ENCODE peak calls at places on chromosome 20, in five cellular contexts. G, K, S, M and C are unnamed samples.

GRCh38 chr20:10728873-10729670 is 55.3 kb upstream of the JAG1 start:
- DNase-seq in K (no peak), G (peak; percentile 87), M (no peak), S (no peak), C (no peak)

GRCh38 chr20:19026121-19026878 is 186.1 kb upstream of the SLC24A3 start:
- DNase-seq in G (no peak), K (no peak), S (no peak), M (no peak), C (no peak)

GRCh38 chr20:50855498-50856474 is 60.9 kb downstream of the BCAS4 start:
- DNase-seq in K (no peak), M (no peak), S (no peak), G (no peak), C (peak; percentile 35)

GRCh38 chr20:5718896-5719595 is 31.2 kb upstream of the SHLD1 start:
- DNase-seq in S (no peak), M (no peak), G (no peak), K (no peak), C (no peak)

GRCh38 chr20:41304413-41305079 is 13.0 kb downstream of the ZHX3 start:
- DNase-seq in G (no peak), M (no peak), K (no peak), S (no peak), C (no peak)

GRCh38 chr20:63548542-63548941 is 993 bp upstream of the SRMS start:
- DNase-seq in K (no peak), S (no peak), G (no peak), M (no peak), C (no peak)

GRCh38 chr20:36768768-36769430 is 4.7 kb downstream of the DSN1 start:
- DNase-seq in G (peak; percentile 54), K (no peak), S (no peak), M (peak; percentile 53), C (peak; percentile 83)

GRCh38 chr20:23021941-23022340 is 13.2 kb upstream of the SSTR4 start:
- DNase-seq in G (no peak), K (no peak), M (no peak), S (no peak), C (no peak)

GRCh38 chr20:24567508-24567907 is 98.1 kb downstream of the SYNDIG1 start:
- DNase-seq in K (no peak), S (no peak), G (no peak), M (no peak), C (no peak)

GRCh38 chr20:1212607-1213396 is 9.5 kb downstream of the C20orf202 start:
- DNase-seq in G (peak; percentile 72), M (peak; percentile 20), S (peak; percentile 59), K (peak; percentile 70), C (peak; percentile 54)

GRCh38 chr20:37522258-37523011 is 1.4 kb downstream of the NNAT start:
- DNase-seq in G (peak; percentile 63), M (no peak), K (no peak), S (no peak), C (no peak)

GRCh38 chr20:63819224-63819917 is 11.7 kb downstream of the ZBTB46 start:
- DNase-seq in S (no peak), G (peak; percentile 64), K (no peak), M (no peak), C (peak; percentile 21)

GRCh38 chr20:4820833-4821518 is 99.3 kb downstream of the PRND start:
- DNase-seq in G (peak; percentile 48), S (no peak), K (no peak), M (peak; percentile 57), C (peak; percentile 76)

GRCh38 chr20:8018928-8019177 is 708 bp downstream of the TMX4 start:
- DNase-seq in K (no peak), M (no peak), G (peak; percentile 42), S (no peak), C (no peak)

GRCh38 chr20:34099675-34100074 is 12.4 kb downstream of the EIF2S2 start:
- DNase-seq in K (no peak), M (no peak), G (no peak), S (no peak), C (no peak)

GRCh38 chr20:1769491-1769890 is 111.9 kb upstream of the SIRPG start:
- DNase-seq in K (no peak), M (no peak), S (no peak), G (no peak), C (no peak)

GRCh38 chr20:37336369-37337207 is 9.4 kb upstream of the SRC start:
- DNase-seq in G (no peak), K (no peak), S (peak; percentile 83), M (no peak), C (no peak)

GRCh38 chr20:1328680-1329330 is at the start of gene SDCBP2:
- DNase-seq in G (no peak), K (no peak), S (no peak), M (no peak), C (no peak)

GRCh38 chr20:61127311-61128044 is 124.6 kb upstream of the CDH4 start:
- DNase-seq in G (peak; percentile 92), S (no peak), M (no peak), K (no peak), C (peak; percentile 77)

DNA sequence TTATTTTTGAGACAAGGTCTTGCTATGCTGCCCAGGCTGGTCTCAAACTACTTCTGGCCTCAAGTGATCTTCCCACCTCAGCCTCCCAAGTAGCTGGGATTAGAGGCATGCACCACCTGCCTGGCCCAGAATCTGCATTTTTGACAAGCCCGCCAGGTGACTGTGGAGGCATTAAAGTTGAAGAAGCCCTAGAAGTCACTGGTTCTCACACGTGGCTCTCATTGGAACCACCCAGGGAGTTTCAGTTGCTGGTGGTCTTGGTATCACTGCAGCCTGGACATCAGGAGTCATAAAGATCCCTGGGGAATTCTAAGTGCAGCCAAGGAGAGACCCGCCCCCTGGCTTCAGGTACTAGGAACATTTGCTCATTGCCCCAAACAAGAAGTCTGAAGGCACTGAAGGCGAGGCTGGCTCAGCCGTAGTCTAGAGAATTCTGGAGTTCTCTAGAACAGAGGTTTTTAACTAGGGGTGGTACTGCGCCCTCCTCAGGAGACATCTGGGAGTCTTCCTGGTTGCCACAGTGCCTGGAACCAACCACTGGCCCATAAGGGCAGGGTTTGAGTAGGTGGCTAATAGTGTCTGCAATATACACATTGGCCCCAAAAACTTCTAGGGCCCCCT is 182.8 kb downstream of the ZMYND8 start:
- DNase-seq in K (no peak), M (no peak), S (no peak), G (no peak), C (no peak)
- TF ChIP-seq CTCF in K (no peak), M (no peak), S (no peak), G (no peak), C (peak; percentile 24)

GRCh38 chr20:62141397-62142251 is 1.6 kb downstream of the PSMA7 start:
- DNase-seq in S (no peak), K (no peak), M (no peak), G (peak; percentile 46), C (no peak)
- TF ChIP-seq CTCF in S (no peak), K (no peak), M (peak; percentile 41), G (peak; percentile 48), C (peak; percentile 69)

GRCh38 chr20:57384486-57384885 is 6.7 kb upstream of the RBM38 start:
- DNase-seq in S (no peak), M (no peak), G (no peak), K (no peak), C (no peak)

GRCh38 chr20:57382516-57382915 is 8.7 kb upstream of the RBM38 start:
- DNase-seq in G (no peak), M (no peak), K (no peak), S (no peak), C (no peak)

GRCh38 chr20:57381596-57382503 is 9.3 kb upstream of the RBM38 start:
- DNase-seq in G (peak; percentile 72), S (peak; percentile 83), M (no peak), K (peak; percentile 82), C (peak; percentile 61)

GRCh38 chr20:57384953-57385761 is 6.0 kb upstream of the RBM38 start:
- DNase-seq in S (no peak), K (no peak), G (no peak), M (no peak), C (no peak)

DNA sequence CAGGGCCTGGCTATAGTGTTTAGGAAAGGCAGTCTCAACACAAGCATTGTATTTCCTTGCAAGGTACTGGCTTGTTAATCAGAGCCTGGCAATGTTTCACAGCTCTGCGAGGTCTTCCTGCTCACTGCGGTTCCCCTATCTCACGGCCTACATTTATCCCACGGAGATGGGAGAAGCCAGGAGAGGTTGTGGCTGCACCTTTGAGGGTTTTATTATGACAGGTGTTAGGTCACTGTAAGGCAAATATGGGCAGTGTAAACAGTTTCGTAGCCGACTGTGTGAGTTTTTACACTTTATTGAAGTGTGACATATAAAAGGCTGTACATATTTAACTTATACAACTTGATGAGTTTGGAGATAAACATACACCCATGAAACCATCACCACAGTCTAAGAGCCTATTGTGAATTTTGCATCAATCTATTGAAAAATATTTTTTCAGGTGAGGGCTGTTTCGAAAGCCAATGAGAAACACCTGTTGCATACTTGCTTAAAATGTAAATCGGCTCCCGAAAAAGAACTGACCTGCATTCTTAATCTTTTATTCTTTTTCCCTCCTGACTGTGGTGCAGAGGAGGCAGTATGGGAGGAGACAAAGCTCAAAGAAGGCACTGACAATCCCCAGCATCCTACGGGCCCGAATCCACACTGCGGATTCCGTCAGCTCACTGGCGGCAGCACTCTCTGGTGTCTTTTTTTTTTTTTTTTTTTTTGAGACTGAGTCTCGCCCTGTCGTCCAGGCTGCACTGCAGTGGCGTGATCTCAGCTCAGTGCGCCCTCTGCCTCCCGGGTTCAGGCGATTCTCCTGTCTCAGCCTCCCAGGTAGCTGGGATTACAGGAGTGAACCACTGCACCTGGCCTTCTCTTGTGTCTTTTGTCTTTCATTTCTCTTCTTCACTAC is 7.5 kb upstream of the RBM38 start:
- DNase-seq in M (no peak), G (no peak), K (no peak), S (no peak), C (no peak)
- TF ChIP-seq CTCF in M (no peak), G (no peak), K (no peak), S (no peak), C (no peak)

GRCh38 chr20:62362991-62363919 is 3.9 kb downstream of the LAMA5 start:
- DNase-seq in G (no peak), K (no peak), M (no peak), S (no peak), C (no peak)

GRCh38 chr20:62365814-62366369 is 1.2 kb downstream of the LAMA5 start:
- DNase-seq in G (no peak), M (no peak), K (no peak), S (peak; percentile 70), C (no peak)

GRCh38 chr20:62364911-62365736 is 2.0 kb downstream of the LAMA5 start:
- DNase-seq in K (peak; percentile 76), G (no peak), M (no peak), S (no peak), C (no peak)

GRCh38 chr20:62362590-62362940 is 4.5 kb downstream of the LAMA5 start:
- DNase-seq in S (no peak), K (no peak), G (no peak), M (no peak), C (no peak)

DNA sequence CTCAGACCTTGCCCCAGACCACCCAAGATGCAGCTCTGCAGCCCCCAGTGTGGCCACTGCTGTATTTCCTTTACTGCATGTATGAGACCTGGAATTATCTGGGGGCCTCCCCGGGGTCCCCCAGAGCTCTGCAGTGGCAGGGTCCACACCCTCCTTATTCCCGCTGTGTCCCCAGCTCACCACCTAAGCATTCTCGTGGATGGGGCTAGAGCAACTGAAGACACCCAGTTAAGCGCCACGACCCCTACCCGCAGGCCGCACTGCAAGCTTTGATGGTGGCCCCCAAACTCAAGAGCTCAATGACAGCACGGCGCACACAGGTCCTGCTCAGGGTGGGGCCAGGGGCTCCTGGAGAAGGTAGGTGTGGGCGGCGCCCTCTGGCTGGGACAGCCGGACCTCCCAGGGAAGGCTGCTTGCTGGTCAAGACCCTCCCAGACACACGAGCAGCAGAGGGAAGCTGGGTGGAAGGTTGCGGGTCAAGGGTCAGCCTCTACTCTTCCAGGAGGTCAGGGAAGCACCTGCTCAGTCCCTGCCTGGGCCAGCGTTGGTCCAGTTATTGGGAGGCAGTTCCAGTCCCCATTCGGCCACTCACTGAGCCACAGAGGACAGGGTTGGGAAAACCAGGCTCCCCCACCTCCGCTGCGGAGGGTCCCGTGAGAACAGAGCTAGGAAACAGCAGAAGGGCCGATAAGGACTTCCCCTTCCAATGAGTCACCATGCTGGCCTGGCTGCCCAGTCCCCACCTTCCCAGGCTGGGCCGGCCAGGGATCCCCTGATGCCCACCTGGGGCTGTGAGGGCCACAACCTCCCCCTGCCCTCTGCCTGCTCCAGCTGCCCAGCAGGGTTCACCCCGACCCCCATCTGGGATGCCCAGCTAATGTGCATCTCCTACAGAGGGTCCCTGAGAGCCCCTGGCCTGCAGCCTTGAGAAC is 2.9 kb downstream of the LAMA5 start:
- DNase-seq in S (no peak), M (no peak), K (no peak), G (no peak), C (no peak)
- TF ChIP-seq CTCF in S (no peak), M (no peak), K (no peak), G (no peak), C (no peak)